ENCODE peak calls at places on chromosomes 16 and 17, in seven cellular contexts. B, A, L, G, C, Z and J are unnamed samples.
A peak's percentile ranks its signal among the peaks of the same experiment; 100 is the strongest.

GRCh38 chr17:77503293-77503655 is 362.5 kb downstream of the SEC14L1 start:
- DNase-seq in L (no peak), Z (no peak), G (no peak), B (no peak), C (no peak), A (no peak), J (no peak)

GRCh38 chr17:67105213-67105612 is 60.9 kb downstream of the CACNG1 start:
- DNase-seq in Z (no peak), G (no peak), B (no peak), L (no peak), A (no peak), C (no peak), J (no peak)

GRCh38 chr16:15650698-15651161 is 685 bp downstream of the NDE1 start:
- DNase-seq in B (no peak), Z (no peak), C (peak; percentile 56), L (no peak), A (peak; percentile 18), G (peak; percentile 30), J (no peak)

GRCh38 chr16:73228649-73229048 is 180.7 kb upstream of the ZFHX3 start:
- DNase-seq in Z (no peak), L (no peak), G (peak; percentile 26), A (no peak), C (no peak), B (no peak), J (no peak)

GRCh38 chr17:38454528-38454927 is 26.3 kb downstream of the ARHGAP23 start:
- DNase-seq in Z (peak; percentile 74), A (no peak), C (no peak), B (no peak), G (peak; percentile 92), L (no peak), J (peak; percentile 71)

GRCh38 chr17:49573510-49574282 is 2.0 kb upstream of the NXPH3 start:
- DNase-seq in G (no peak), B (no peak), A (no peak), Z (no peak), L (no peak), C (no peak), J (no peak)

GRCh38 chr17:1865252-1866037 is 35.6 kb downstream of the RPA1 start:
- DNase-seq in B (peak; percentile 8), A (peak; percentile 20), L (no peak), Z (no peak), C (peak; percentile 66), G (no peak), J (peak; percentile 28)

GRCh38 chr16:275041-275621 is 613 bp downstream of the RGS11 start:
- DNase-seq in B (no peak), Z (no peak), L (no peak), C (no peak), G (no peak), A (no peak), J (peak; percentile 19)

GRCh38 chr16:23257682-23258081 is 44.4 kb upstream of the SCNN1B start:
- DNase-seq in L (no peak), C (no peak), B (no peak), Z (peak; percentile 97), G (no peak), A (no peak), J (no peak)

GRCh38 chr17:62703269-62703775 is 75.9 kb downstream of the MRC2 start:
- DNase-seq in L (no peak), A (no peak), Z (peak; percentile 93), B (no peak), C (peak; percentile 10), G (no peak), J (peak; percentile 33)

GRCh38 chr17:72725432-72726068 is 366.9 kb downstream of the SLC39A11 start:
- DNase-seq in L (peak; percentile 43), B (no peak), A (no peak), G (peak; percentile 52), Z (no peak), C (peak; percentile 45), J (peak; percentile 74)